ENCODE peak calls at places on chromosomes 5 and 9, in six cellular contexts. M is IMR-90, T is fibroblast of lung, S is HepG2, K is neural progenitor cell, I is mammary epithelial cell. C is an unnamed sample.

GRCh38 chr5:179154991-179155955 is 95.1 kb downstream of the ZNF354C start:
- DNase-seq in M (no peak), T (no peak), S (no peak), K (no peak), I (no peak), C (peak)

GRCh38 chr9:4832786-4833579 is 40.2 kb downstream of the RCL1 start:
- DNase-seq in M (peak), T (peak), S (peak), K (no peak), I (peak), C (no peak)

GRCh38 chr5:78157001-78157400 is 137.5 kb downstream of the AP3B1 start:
- DNase-seq in M (no peak), T (peak), S (no peak), K (no peak), I (no peak), C (no peak)

GRCh38 chr5:144335561-144335960 is 164.9 kb downstream of the KCTD16 start:
- DNase-seq in M (no peak), T (no peak), S (no peak), K (no peak), I (no peak), C (no peak)

GRCh38 chr5:96963267-96963666 is 27.4 kb downstream of the LNPEP start:
- DNase-seq in M (peak), T (peak), S (no peak), K (no peak), I (no peak), C (peak)

GRCh38 chr5:137629646-137630045 is 106.2 kb downstream of the KLHL3 start:
- DNase-seq in M (peak), T (peak), S (peak), K (peak), I (peak), C (peak)

GRCh38 chr9:114099523-114100270 is 605 bp upstream of the KIF12 start:
- DNase-seq in M (no peak), T (no peak), S (no peak), K (no peak), I (no peak), C (no peak)

GRCh38 chr5:157669701-157670097 is 1.6 kb upstream of the C5orf52 start:
- DNase-seq in M (no peak), T (no peak), S (no peak), K (no peak), I (no peak), C (no peak)

GRCh38 chr5:149614034-149614907 is 33.0 kb downstream of the ARHGEF37 start:
- DNase-seq in M (no peak), T (no peak), S (no peak), K (no peak), I (no peak), C (no peak)

GRCh38 chr9:1303911-1304310 is 253.8 kb downstream of the DMRT2 start:
- DNase-seq in M (no peak), T (no peak), S (no peak), K (no peak), I (no peak), C (no peak)

GRCh38 chr9:137411670-137412380 is 11.1 kb downstream of the EXD3 start:
- DNase-seq in M (peak), T (peak), S (no peak), K (no peak), I (peak), C (no peak)

GRCh38 chr5:93191016-93191415 is 390.0 kb downstream of the NR2F1-AS1 start:
- DNase-seq in M (no peak), T (no peak), S (no peak), K (peak), I (no peak), C (no peak)

GRCh38 chr9:126777733-126778132 is 27.1 kb upstream of the ZBTB43 start:
- DNase-seq in M (no peak), T (no peak), S (no peak), K (peak), I (peak), C (no peak)

GRCh38 chr5:61357745-61358144 is 25.7 kb downstream of the ZSWIM6 start:
- DNase-seq in M (no peak), T (no peak), S (peak), K (peak), I (no peak), C (no peak)

DNA sequence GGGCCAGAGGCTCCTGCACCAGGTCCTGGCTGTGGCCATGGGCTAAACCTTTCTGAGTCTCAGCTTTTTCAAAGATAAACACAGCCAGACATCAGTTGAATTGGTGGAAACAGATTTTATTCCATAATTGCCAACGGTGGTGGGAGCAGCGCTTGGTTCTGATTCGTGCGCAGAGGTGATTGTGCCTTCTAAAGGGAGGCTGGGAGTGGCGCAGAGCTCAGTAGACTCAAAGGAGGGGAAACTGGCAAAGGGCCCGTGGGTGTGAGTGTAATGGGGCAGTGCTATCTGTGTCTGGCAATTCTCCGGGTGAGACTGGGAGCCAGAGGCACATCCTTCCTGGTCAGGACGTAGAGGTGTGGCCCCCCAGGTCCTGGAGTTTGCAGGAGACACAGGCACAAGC is 169.4 kb upstream of the PPP1R26 start:
- DNase-seq in M (no peak), T (no peak), S (no peak), K (no peak), I (no peak), C (no peak)
- TF ChIP-seq CTCF in M (no peak), T (no peak), S (no peak), K (no peak), I (no peak), C (no peak)

DNA sequence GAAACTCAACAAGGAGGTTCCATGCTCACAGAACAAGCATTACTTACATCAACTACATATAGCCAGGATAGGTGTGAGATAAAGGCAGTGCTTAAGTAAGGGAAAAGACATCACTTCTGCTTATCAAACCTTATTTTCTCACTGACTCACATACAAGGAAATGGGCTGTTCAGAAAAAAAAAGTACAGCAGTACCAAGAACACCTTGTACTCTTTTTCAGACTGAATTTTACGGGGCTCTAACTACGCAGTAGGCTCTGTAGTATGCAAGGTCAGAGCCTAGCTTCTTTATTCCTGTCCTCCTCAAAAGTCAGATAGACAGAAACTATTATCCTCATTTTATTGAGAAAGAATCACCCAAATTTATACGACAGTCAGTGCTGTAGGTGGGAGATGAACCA is 5.8 kb downstream of the PSMB7 start:
- DNase-seq in M (no peak), T (no peak), S (no peak), K (no peak), I (no peak), C (no peak)
- H3K4me3 ChIP-seq in M (no peak), T (no peak), S (no peak), K (no peak), I (no peak), C (no peak)

GRCh38 chr9:120532475-120532874 is 47.5 kb downstream of the CDK5RAP2 start:
- DNase-seq in M (no peak), T (peak), S (no peak), K (no peak), I (peak), C (no peak)
- H3K9ac ChIP-seq in M (no peak), T (no peak), S (no peak), K (no peak), I (peak), C (no peak)

DNA sequence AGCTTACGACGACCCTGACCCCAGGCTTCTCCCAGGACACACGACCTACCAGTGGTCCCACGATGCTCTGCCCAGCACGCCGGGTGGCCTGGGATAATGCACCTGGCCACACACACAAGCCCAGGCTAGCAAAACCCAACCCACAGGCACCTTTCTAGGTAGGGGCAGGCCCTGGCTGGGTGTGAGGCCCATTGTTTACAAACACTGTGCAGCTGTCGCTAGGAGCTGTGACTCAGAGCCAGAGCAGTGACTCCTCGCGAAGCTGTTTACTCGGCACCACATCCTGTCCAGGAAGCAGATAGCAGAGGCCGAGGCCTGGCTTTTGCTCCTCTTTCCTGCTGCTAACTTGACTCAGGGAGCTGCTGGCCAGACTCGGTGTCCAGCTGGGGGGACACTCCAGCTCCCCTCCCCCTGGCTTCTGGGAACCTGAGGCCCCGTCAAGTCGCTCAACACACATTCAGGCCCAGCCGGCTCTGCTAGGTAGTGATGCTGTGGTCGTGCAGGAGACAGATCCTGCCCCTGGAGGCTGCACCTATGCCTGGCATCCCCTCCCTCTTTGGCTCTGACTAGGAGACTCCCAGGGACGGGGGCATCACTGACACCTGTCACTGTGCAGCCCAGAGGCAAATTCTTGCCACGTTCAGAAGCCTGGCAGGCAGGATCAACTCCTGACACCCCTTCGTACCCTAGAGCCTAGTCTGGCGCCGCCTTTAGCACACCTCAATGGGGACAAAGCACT is 12.8 kb upstream of the RALGDS start:
- DNase-seq in M (peak), T (peak), S (peak), K (peak), I (peak), C (peak)
- TF ChIP-seq CTCF in M (no peak), T (no peak), S (peak), K (no peak), I (no peak), C (no peak)

GRCh38 chr5:140840978-140841962 is at the start of gene PCDHA8:
- DNase-seq in M (no peak), T (no peak), S (peak), K (peak), I (no peak), C (no peak)
- H3K4me3 ChIP-seq in M (no peak), T (no peak), S (peak), K (no peak), I (no peak), C (no peak)

DNA sequence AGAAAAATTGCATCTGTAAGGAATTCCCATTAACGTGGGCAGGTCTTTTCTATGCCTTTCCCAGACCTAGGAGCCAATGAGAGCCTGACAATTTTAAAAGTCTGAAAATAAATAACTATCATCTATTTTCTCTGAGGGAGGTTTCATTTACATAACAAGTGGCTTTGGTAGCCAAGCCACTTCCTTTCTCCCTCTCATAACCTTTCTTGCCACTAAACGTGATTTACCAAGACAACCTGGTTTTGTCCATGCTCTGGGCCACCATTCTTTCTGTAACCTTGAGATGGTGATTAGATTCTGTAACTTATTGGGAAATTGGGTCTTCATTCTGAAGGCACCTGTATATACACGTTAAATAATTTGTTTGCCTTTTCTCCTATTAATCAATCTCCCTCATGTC is 1046.9 kb downstream of the CDH12 start:
- DNase-seq in M (no peak), T (no peak), S (no peak), K (no peak), I (no peak), C (no peak)
- H3K9ac ChIP-seq in M (no peak), T (no peak), S (no peak), K (no peak), I (no peak), C (no peak)

DNA sequence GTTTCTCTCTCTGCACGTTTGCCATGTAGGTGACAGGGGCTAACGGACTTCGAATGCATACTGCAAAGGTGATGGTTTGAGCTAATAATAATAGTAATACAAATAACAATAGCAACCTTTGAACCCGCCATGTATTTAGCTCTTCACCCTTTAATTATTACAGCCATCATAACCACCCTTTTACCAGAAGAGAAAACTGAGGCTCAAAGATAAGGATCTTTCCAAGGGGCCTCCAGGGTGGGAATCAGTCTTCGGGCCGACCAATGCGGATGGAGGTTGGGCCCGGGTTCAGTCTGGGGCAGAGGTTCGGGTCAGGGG is 494 bp downstream of the CDKN2AIPNL start:
- DNase-seq in M (no peak), T (no peak), S (no peak), K (no peak), I (no peak), C (no peak)
- TF ChIP-seq CTCF in M (no peak), T (no peak), S (no peak), K (no peak), I (no peak), C (no peak)

GRCh38 chr9:128360826-128361225 is 10.3 kb upstream of the URM1 start:
- DNase-seq in M (no peak), T (no peak), S (no peak), K (no peak), I (no peak), C (no peak)

GRCh38 chr9:128358861-128359260 is 12.3 kb upstream of the URM1 start:
- DNase-seq in M (no peak), T (no peak), S (no peak), K (no peak), I (no peak), C (no peak)

GRCh38 chr9:128361296-128361980 is 9.7 kb upstream of the URM1 start:
- DNase-seq in M (no peak), T (no peak), S (no peak), K (no peak), I (no peak), C (no peak)

GRCh38 chr9:128362774-128363173 is 8.4 kb upstream of the URM1 start:
- DNase-seq in M (no peak), T (no peak), S (no peak), K (no peak), I (no peak), C (no peak)

DNA sequence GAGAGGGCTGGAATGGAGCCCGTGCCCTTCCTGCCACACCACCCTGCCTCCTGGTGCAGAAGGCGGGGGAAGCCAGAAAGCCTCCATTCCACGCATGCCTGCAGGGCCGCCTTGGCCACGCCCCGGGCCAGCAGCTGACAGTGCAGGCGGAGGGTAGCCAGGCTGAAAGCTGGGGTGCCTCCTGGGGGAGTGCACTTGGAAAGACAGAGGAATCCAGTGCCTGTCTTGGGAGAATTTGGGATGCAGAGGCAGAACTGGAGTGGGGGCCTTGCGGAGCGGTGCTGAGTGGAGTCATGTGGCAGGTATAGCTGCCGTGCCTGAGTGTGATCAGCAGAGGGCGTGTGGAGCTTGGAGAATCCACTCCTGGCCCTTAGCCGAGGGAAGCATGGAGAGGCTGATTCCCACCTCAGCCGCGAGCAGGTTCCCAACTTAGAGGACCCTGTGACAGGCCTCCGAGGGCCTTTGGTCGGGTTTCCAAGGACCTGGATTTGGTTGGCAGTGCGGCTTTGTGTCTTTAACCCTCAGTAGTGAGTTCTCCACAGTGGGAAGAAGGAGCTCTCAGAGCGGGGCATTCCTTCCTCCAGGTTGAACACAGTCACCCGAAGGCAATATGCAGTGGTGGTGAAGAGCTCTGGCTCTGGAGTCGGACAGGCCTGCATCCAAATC is 9.1 kb upstream of the URM1 start:
- DNase-seq in M (peak), T (peak), S (peak), K (peak), I (peak), C (peak)
- H3K4me3 ChIP-seq in M (peak), T (no peak), S (no peak), K (no peak), I (no peak), C (no peak)